ENCODE peak calls at places on chromosomes 12 and 14, in five cellular contexts. One of them, this sample, is unnamed.

GRCh38 chr12:106581543-106582263 is 1.1 kb upstream of the RFX4 start:
- DNase-seq in A549: no peak
- DNase-seq in gastrocnemius medialis: no peak
- DNase-seq in HCT116: no peak
- DNase-seq in stomach: no peak
- DNase-seq in this sample: no peak

GRCh38 chr14:92577321-92577742 is 63.8 kb downstream of the RIN3 start:
- DNase-seq in A549: no peak
- DNase-seq in gastrocnemius medialis: no peak
- DNase-seq in HCT116: no peak
- DNase-seq in stomach: no peak
- DNase-seq in this sample: no peak

GRCh38 chr12:99916555-99916954 is 68.2 kb downstream of the ANKS1B start:
- DNase-seq in A549: peak
- DNase-seq in gastrocnemius medialis: no peak
- DNase-seq in HCT116: no peak
- DNase-seq in stomach: no peak
- DNase-seq in this sample: no peak

GRCh38 chr14:51929156-51929555 is 60.2 kb upstream of the RTRAF start:
- DNase-seq in A549: no peak
- DNase-seq in gastrocnemius medialis: no peak
- DNase-seq in HCT116: no peak
- DNase-seq in stomach: no peak
- DNase-seq in this sample: no peak

GRCh38 chr12:78308701-78309100 is 478.0 kb downstream of the NAV3 start:
- DNase-seq in A549: no peak
- DNase-seq in gastrocnemius medialis: no peak
- DNase-seq in HCT116: no peak
- DNase-seq in stomach: no peak
- DNase-seq in this sample: no peak

GRCh38 chr12:100229876-100230275 is 29.3 kb downstream of the ACTR6 start:
- DNase-seq in A549: no peak
- DNase-seq in gastrocnemius medialis: no peak
- DNase-seq in HCT116: no peak
- DNase-seq in stomach: no peak
- DNase-seq in this sample: no peak

GRCh38 chr12:70059373-70059772 is 183.9 kb upstream of the CNOT2 start:
- DNase-seq in A549: no peak
- DNase-seq in gastrocnemius medialis: no peak
- DNase-seq in HCT116: no peak
- DNase-seq in stomach: no peak
- DNase-seq in this sample: no peak

GRCh38 chr12:6614513-6615177 is 7.5 kb upstream of the CHD4 start:
- DNase-seq in A549: peak
- DNase-seq in gastrocnemius medialis: no peak
- DNase-seq in HCT116: no peak
- DNase-seq in stomach: no peak
- DNase-seq in this sample: no peak

GRCh38 chr14:50714452-50715073 is 46.5 kb upstream of the SAV1 start:
- DNase-seq in A549: peak
- DNase-seq in gastrocnemius medialis: no peak
- DNase-seq in HCT116: peak
- DNase-seq in stomach: no peak
- DNase-seq in this sample: peak

GRCh38 chr14:102822311-102822863 is 45.1 kb downstream of the TRAF3 start:
- DNase-seq in A549: no peak
- DNase-seq in gastrocnemius medialis: no peak
- DNase-seq in HCT116: no peak
- DNase-seq in stomach: no peak
- DNase-seq in this sample: no peak

GRCh38 chr14:80681651-80682050 is 259.9 kb downstream of the CEP128 start:
- DNase-seq in A549: no peak
- DNase-seq in gastrocnemius medialis: no peak
- DNase-seq in HCT116: no peak
- DNase-seq in stomach: no peak
- DNase-seq in this sample: no peak

GRCh38 chr12:101050631-101051030 is 159.4 kb downstream of the SLC5A8 start:
- DNase-seq in A549: no peak
- DNase-seq in gastrocnemius medialis: no peak
- DNase-seq in HCT116: no peak
- DNase-seq in stomach: no peak
- DNase-seq in this sample: no peak

GRCh38 chr12:106709068-106709511 is 65.4 kb upstream of the RIC8B start:
- DNase-seq in A549: no peak
- DNase-seq in gastrocnemius medialis: no peak
- DNase-seq in HCT116: no peak
- DNase-seq in stomach: no peak
- DNase-seq in this sample: no peak

GRCh38 chr12:104669851-104670337 is 213.1 kb downstream of the CHST11 start:
- DNase-seq in A549: no peak
- DNase-seq in gastrocnemius medialis: no peak
- DNase-seq in HCT116: no peak
- DNase-seq in stomach: peak
- DNase-seq in this sample: no peak

GRCh38 chr12:13981296-13981962 is at the start of gene GRIN2B:
- DNase-seq in A549: peak
- DNase-seq in gastrocnemius medialis: no peak
- DNase-seq in HCT116: peak
- DNase-seq in stomach: no peak
- DNase-seq in this sample: no peak

GRCh38 chr12:114396153-114396868 is 9.6 kb downstream of the TBX5 start:
- DNase-seq in A549: no peak
- DNase-seq in gastrocnemius medialis: no peak
- DNase-seq in HCT116: no peak
- DNase-seq in stomach: no peak
- DNase-seq in this sample: no peak

GRCh38 chr14:98069712-98070133 is 1202.3 kb downstream of the BCL11B start:
- DNase-seq in A549: peak
- DNase-seq in gastrocnemius medialis: no peak
- DNase-seq in HCT116: no peak
- DNase-seq in stomach: no peak
- DNase-seq in this sample: no peak

GRCh38 chr12:107801150-107801549 is 26.6 kb downstream of the ASCL4 start:
- DNase-seq in A549: no peak
- DNase-seq in gastrocnemius medialis: no peak
- DNase-seq in HCT116: no peak
- DNase-seq in stomach: no peak
- DNase-seq in this sample: no peak

GRCh38 chr12:6425588-6426531 is 18.9 kb upstream of the CD27 start:
- DNase-seq in A549: peak
- DNase-seq in gastrocnemius medialis: no peak
- DNase-seq in HCT116: no peak
- DNase-seq in stomach: peak
- DNase-seq in this sample: no peak

GRCh38 chr14:37588667-37588955 is 6.4 kb downstream of the FOXA1 start:
- DNase-seq in A549: no peak
- DNase-seq in gastrocnemius medialis: no peak
- DNase-seq in HCT116: no peak
- DNase-seq in stomach: no peak
- DNase-seq in this sample: no peak

GRCh38 chr12:118498171-118498570 is 121.8 kb downstream of the SUDS3 start:
- DNase-seq in A549: peak
- DNase-seq in gastrocnemius medialis: no peak
- DNase-seq in HCT116: no peak
- DNase-seq in stomach: peak
- DNase-seq in this sample: no peak

GRCh38 chr14:61510736-61511557 is 184.4 kb upstream of the HIF1A start:
- DNase-seq in A549: no peak
- DNase-seq in gastrocnemius medialis: no peak
- DNase-seq in HCT116: no peak
- DNase-seq in stomach: no peak
- DNase-seq in this sample: no peak

GRCh38 chr14:57991353-57991752 is 125.5 kb upstream of the SLC35F4 start:
- DNase-seq in A549: no peak
- DNase-seq in gastrocnemius medialis: no peak
- DNase-seq in HCT116: no peak
- DNase-seq in stomach: no peak
- DNase-seq in this sample: no peak

GRCh38 chr14:57983235-57983634 is 117.3 kb upstream of the SLC35F4 start:
- DNase-seq in A549: no peak
- DNase-seq in gastrocnemius medialis: no peak
- DNase-seq in HCT116: no peak
- DNase-seq in stomach: no peak
- DNase-seq in this sample: no peak

GRCh38 chr14:57987051-57987450 is 121.2 kb upstream of the SLC35F4 start:
- DNase-seq in A549: no peak
- DNase-seq in gastrocnemius medialis: no peak
- DNase-seq in HCT116: no peak
- DNase-seq in stomach: no peak
- DNase-seq in this sample: no peak

GRCh38 chr14:57987596-57988300 is 121.9 kb upstream of the SLC35F4 start:
- DNase-seq in A549: no peak
- DNase-seq in gastrocnemius medialis: no peak
- DNase-seq in HCT116: no peak
- DNase-seq in stomach: no peak
- DNase-seq in this sample: no peak

DNA sequence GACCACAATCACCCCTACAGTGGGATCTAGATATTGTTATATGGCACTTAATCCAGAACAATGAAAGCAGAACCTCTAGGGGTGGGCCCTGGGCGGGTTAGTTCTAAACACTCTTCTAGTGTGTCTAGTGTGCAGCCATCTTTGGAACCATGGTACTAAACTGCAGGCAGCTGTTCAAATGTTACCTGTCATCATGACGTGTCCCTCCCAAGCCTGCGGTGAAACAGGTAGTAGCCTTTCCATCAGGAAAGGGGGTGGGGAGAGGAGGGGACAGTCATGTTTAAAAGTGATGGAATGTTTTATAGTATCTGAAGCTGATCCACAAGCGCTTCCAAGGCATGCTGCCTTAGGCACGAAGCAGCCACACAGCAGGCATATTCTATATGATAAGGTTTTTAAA is 122.6 kb upstream of the SLC35F4 start:
- DNase-seq in A549: no peak
- DNase-seq in gastrocnemius medialis: no peak
- DNase-seq in HCT116: no peak
- DNase-seq in stomach: no peak
- DNase-seq in this sample: no peak
- TF ChIP-seq POLR2A in A549: no peak
- TF ChIP-seq POLR2A in gastrocnemius medialis: no peak
- TF ChIP-seq POLR2A in HCT116: no peak
- TF ChIP-seq POLR2A in stomach: no peak
- TF ChIP-seq POLR2A in this sample: no peak

DNA sequence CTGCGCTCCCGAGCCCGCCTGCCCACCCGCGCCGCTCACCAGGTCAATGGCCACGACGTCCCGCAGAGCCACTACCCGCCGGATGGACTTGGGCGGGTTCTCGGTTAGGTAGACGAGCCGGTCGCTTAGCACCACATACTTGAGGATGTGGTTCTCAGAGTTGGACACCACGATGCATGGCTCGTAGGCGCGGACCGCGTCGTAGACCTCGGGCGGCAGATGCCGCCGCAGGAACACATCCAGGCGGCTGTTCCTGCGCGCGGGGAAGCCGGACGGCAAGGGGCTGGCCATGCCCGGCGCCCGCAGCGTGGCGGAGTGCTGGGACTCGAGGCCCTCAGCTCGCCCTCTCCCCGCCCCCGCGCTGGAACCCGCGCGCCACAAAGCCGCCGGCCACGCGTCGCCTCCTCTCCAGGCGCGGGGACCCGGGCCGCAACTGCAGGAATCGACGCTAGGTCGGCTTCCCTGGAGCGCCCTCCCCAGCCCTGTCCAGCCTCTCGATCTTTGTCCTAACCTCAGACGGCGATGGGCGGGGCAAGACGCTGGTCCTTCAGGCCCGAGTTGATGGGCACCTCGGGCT is at the start of gene C12orf56:
- DNase-seq in A549: peak
- DNase-seq in gastrocnemius medialis: no peak
- DNase-seq in HCT116: no peak
- DNase-seq in stomach: no peak
- DNase-seq in this sample: no peak
- TF ChIP-seq POLR2A in A549: peak
- TF ChIP-seq POLR2A in gastrocnemius medialis: no peak
- TF ChIP-seq POLR2A in HCT116: no peak
- TF ChIP-seq POLR2A in stomach: no peak
- TF ChIP-seq POLR2A in this sample: no peak

GRCh38 chr14:96081767-96082400 is 42.7 kb downstream of the C14orf132 start:
- DNase-seq in A549: no peak
- DNase-seq in gastrocnemius medialis: no peak
- DNase-seq in HCT116: no peak
- DNase-seq in stomach: no peak
- DNase-seq in this sample: no peak
- TF ChIP-seq POLR2A in A549: no peak
- TF ChIP-seq POLR2A in gastrocnemius medialis: no peak
- TF ChIP-seq POLR2A in HCT116: no peak
- TF ChIP-seq POLR2A in stomach: no peak
- TF ChIP-seq POLR2A in this sample: no peak

GRCh38 chr12:120089105-120089504 is 27.4 kb downstream of the RAB35 start:
- DNase-seq in A549: no peak
- DNase-seq in gastrocnemius medialis: no peak
- DNase-seq in HCT116: no peak
- DNase-seq in stomach: no peak
- DNase-seq in this sample: no peak

GRCh38 chr12:120090211-120090610 is 26.3 kb downstream of the RAB35 start:
- DNase-seq in A549: no peak
- DNase-seq in gastrocnemius medialis: no peak
- DNase-seq in HCT116: no peak
- DNase-seq in stomach: no peak
- DNase-seq in this sample: no peak

GRCh38 chr12:120085920-120086319 is 30.6 kb downstream of the RAB35 start:
- DNase-seq in A549: no peak
- DNase-seq in gastrocnemius medialis: no peak
- DNase-seq in HCT116: no peak
- DNase-seq in stomach: no peak
- DNase-seq in this sample: no peak

GRCh38 chr12:120089796-120090195 is 26.8 kb downstream of the RAB35 start:
- DNase-seq in A549: no peak
- DNase-seq in gastrocnemius medialis: peak
- DNase-seq in HCT116: no peak
- DNase-seq in stomach: no peak
- DNase-seq in this sample: no peak

GRCh38 chr12:120086801-120087621 is 29.5 kb downstream of the RAB35 start:
- DNase-seq in A549: peak
- DNase-seq in gastrocnemius medialis: peak
- DNase-seq in HCT116: peak
- DNase-seq in stomach: peak
- DNase-seq in this sample: peak
- TF ChIP-seq POLR2A in A549: peak
- TF ChIP-seq POLR2A in gastrocnemius medialis: peak
- TF ChIP-seq POLR2A in HCT116: no peak
- TF ChIP-seq POLR2A in stomach: no peak
- TF ChIP-seq POLR2A in this sample: peak

GRCh38 chr12:9649532-9649940 is 20.0 kb upstream of the CLEC2D start:
- DNase-seq in A549: no peak
- DNase-seq in gastrocnemius medialis: no peak
- DNase-seq in HCT116: no peak
- DNase-seq in stomach: no peak
- DNase-seq in this sample: no peak
- TF ChIP-seq POLR2A in A549: no peak
- TF ChIP-seq POLR2A in gastrocnemius medialis: no peak
- TF ChIP-seq POLR2A in HCT116: no peak
- TF ChIP-seq POLR2A in stomach: no peak
- TF ChIP-seq POLR2A in this sample: no peak

DNA sequence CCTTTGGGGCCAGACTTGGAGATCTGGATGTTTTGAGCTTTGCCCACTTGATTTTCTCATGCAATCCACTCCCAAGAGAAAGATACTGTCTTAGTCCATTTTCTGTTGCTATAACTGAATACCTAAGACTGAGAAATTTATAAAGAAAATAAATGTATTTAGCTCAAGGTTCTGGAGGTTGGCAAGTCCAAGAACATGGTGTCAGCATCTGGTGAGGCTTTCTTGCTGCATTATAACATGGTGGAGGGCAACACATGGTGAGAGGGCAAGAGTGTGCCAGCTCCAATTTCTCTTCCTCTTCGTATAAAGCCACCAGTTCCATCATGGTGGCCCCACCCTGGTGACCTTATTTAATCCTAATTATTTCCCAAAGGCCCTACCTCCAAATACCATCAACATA is 39.6 kb upstream of the NFKBIA start:
- DNase-seq in A549: no peak
- DNase-seq in gastrocnemius medialis: no peak
- DNase-seq in HCT116: no peak
- DNase-seq in stomach: no peak
- DNase-seq in this sample: no peak
- TF ChIP-seq POLR2A in A549: no peak
- TF ChIP-seq POLR2A in gastrocnemius medialis: no peak
- TF ChIP-seq POLR2A in HCT116: no peak
- TF ChIP-seq POLR2A in stomach: no peak
- TF ChIP-seq POLR2A in this sample: no peak

This sample was measured in H54.